ENCODE peak calls at places on chromosomes 16 and 17, in six cellular contexts. One of them, this sample, is unnamed.

GRCh38 chr16:72501739-72502653 is 330.0 kb upstream of the PMFBP1 start:
- DNase-seq in GM12865: peak; percentile 80
- DNase-seq in SK-N-SH: peak; percentile 75
- DNase-seq in NB4: peak; percentile 82
- DNase-seq in MM.1S: peak; percentile 16
- DNase-seq in bronchial epithelial cell: peak; percentile 67
- DNase-seq in this sample: peak; percentile 81

GRCh38 chr16:56912746-56913703 is 18.9 kb upstream of the HERPUD1 start:
- DNase-seq in GM12865: no peak
- DNase-seq in SK-N-SH: no peak
- DNase-seq in NB4: no peak
- DNase-seq in MM.1S: no peak
- DNase-seq in bronchial epithelial cell: peak; percentile 92
- DNase-seq in this sample: peak; percentile 89

GRCh38 chr17:56752263-56752662 is 81.5 kb downstream of the C17orf67 start:
- DNase-seq in GM12865: no peak
- DNase-seq in SK-N-SH: no peak
- DNase-seq in NB4: peak; percentile 25
- DNase-seq in MM.1S: no peak
- DNase-seq in bronchial epithelial cell: peak; percentile 7
- DNase-seq in this sample: no peak

GRCh38 chr16:57239089-57239488 is 6.0 kb upstream of the ARL2BP start:
- DNase-seq in GM12865: peak; percentile 46
- DNase-seq in SK-N-SH: no peak
- DNase-seq in NB4: no peak
- DNase-seq in MM.1S: no peak
- DNase-seq in bronchial epithelial cell: no peak
- DNase-seq in this sample: no peak

GRCh38 chr17:41500131-41500911 is 5.1 kb downstream of the KRT13 start:
- DNase-seq in GM12865: no peak
- DNase-seq in SK-N-SH: no peak
- DNase-seq in NB4: peak; percentile 24
- DNase-seq in MM.1S: no peak
- DNase-seq in bronchial epithelial cell: peak; percentile 89
- DNase-seq in this sample: no peak

GRCh38 chr17:27218719-27219488 is 75.0 kb upstream of the WSB1 start:
- DNase-seq in GM12865: peak; percentile 95
- DNase-seq in SK-N-SH: no peak
- DNase-seq in NB4: no peak
- DNase-seq in MM.1S: peak; percentile 88
- DNase-seq in bronchial epithelial cell: no peak
- DNase-seq in this sample: no peak

GRCh38 chr16:26316683-26317464 is 625.1 kb downstream of the HS3ST4 start:
- DNase-seq in GM12865: no peak
- DNase-seq in SK-N-SH: no peak
- DNase-seq in NB4: peak; percentile 5
- DNase-seq in MM.1S: no peak
- DNase-seq in bronchial epithelial cell: no peak
- DNase-seq in this sample: no peak

GRCh38 chr16:49116873-49117272 is 164.8 kb downstream of the CBLN1 start:
- DNase-seq in GM12865: no peak
- DNase-seq in SK-N-SH: no peak
- DNase-seq in NB4: no peak
- DNase-seq in MM.1S: no peak
- DNase-seq in bronchial epithelial cell: peak; percentile 84
- DNase-seq in this sample: no peak

GRCh38 chr17:48550313-48551205 is 5.7 kb upstream of the HOXB2 start:
- DNase-seq in GM12865: no peak
- DNase-seq in SK-N-SH: no peak
- DNase-seq in NB4: no peak
- DNase-seq in MM.1S: no peak
- DNase-seq in bronchial epithelial cell: no peak
- DNase-seq in this sample: no peak

GRCh38 chr16:88005148-88005547 is 53.9 kb downstream of the BANP start:
- DNase-seq in GM12865: no peak
- DNase-seq in SK-N-SH: peak; percentile 61
- DNase-seq in NB4: peak; percentile 70
- DNase-seq in MM.1S: no peak
- DNase-seq in bronchial epithelial cell: no peak
- DNase-seq in this sample: no peak

GRCh38 chr17:41335747-41336146 is 14.9 kb downstream of the KRT33A start:
- DNase-seq in GM12865: no peak
- DNase-seq in SK-N-SH: no peak
- DNase-seq in NB4: no peak
- DNase-seq in MM.1S: no peak
- DNase-seq in bronchial epithelial cell: no peak
- DNase-seq in this sample: no peak

DNA sequence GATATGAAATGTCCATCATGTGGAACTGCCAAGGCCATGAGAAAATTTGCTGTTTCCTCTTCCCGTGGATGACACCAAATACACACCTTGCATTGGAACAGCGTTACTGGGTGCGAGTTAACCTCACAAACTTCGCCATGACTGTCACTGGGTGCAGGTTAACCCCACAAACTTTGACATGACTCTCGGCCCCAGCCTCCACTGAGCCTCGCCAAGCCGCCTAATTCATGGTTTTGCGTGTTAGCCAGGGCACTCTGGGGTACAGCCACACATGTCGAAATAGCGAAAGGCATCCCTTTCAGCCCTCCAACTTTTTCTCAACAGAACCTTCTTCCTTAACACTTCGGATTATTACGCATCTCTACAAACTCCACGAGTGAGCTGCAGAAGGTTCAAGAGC is 10.6 kb upstream of the KCTD5 start:
- DNase-seq in GM12865: no peak
- DNase-seq in SK-N-SH: no peak
- DNase-seq in NB4: no peak
- DNase-seq in MM.1S: no peak
- DNase-seq in bronchial epithelial cell: no peak
- DNase-seq in this sample: no peak
- H3K4me3 ChIP-seq in GM12865: no peak overlapping the region
- H3K4me3 ChIP-seq in SK-N-SH: peak overlapping the region; percentile 64
- H3K4me3 ChIP-seq in NB4: peak overlapping the region; percentile 62
- H3K4me3 ChIP-seq in MM.1S: peak overlapping the region; percentile 66
- H3K4me3 ChIP-seq in bronchial epithelial cell: no peak overlapping the region
- H3K4me3 ChIP-seq in this sample: peak overlapping the region; percentile 63

GRCh38 chr17:45394913-45395568 is 37.6 kb downstream of the ARHGAP27 start:
- DNase-seq in GM12865: peak; percentile 65
- DNase-seq in SK-N-SH: peak; percentile 95
- DNase-seq in NB4: peak; percentile 76
- DNase-seq in MM.1S: no peak
- DNase-seq in bronchial epithelial cell: peak; percentile 46
- DNase-seq in this sample: peak; percentile 86
- TF ChIP-seq CTCF in GM12865: peak; percentile 61
- TF ChIP-seq CTCF in SK-N-SH: peak; percentile 76
- TF ChIP-seq CTCF in NB4: peak; percentile 62
- TF ChIP-seq CTCF in MM.1S: peak; percentile 70
- TF ChIP-seq CTCF in bronchial epithelial cell: peak; percentile 71
- TF ChIP-seq CTCF in this sample: peak; percentile 80

DNA sequence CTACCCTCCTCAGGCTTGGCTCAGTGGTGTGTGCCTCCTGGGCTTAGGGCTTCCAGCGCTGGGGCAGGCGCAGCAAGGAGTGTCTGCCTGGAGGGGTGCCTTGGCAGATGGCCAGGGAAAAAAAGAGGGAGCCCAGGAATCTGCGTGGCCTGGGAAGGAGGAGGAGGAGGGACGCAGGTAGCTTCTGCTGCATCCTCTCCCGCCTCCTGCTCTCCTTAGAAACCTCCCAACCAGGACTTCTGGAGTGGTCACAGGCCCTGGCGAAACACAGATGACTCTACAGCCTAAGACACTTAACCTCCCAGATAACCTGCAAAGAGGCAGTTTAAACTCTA is 7.3 kb upstream of the BCAR1 start:
- DNase-seq in GM12865: no peak
- DNase-seq in SK-N-SH: peak; percentile 52
- DNase-seq in NB4: no peak
- DNase-seq in MM.1S: no peak
- DNase-seq in bronchial epithelial cell: no peak
- DNase-seq in this sample: no peak
- H3K4me3 ChIP-seq in GM12865: no peak overlapping the region
- H3K4me3 ChIP-seq in SK-N-SH: no peak overlapping the region
- H3K4me3 ChIP-seq in NB4: no peak overlapping the region
- H3K4me3 ChIP-seq in MM.1S: no peak overlapping the region
- H3K4me3 ChIP-seq in bronchial epithelial cell: no peak overlapping the region
- H3K4me3 ChIP-seq in this sample: no peak overlapping the region

GRCh38 chr16:47141773-47142468 is 1.8 kb downstream of the NETO2 start:
- DNase-seq in GM12865: peak; percentile 95
- DNase-seq in SK-N-SH: peak; percentile 76
- DNase-seq in NB4: peak; percentile 91
- DNase-seq in MM.1S: peak; percentile 94
- DNase-seq in bronchial epithelial cell: peak; percentile 92
- DNase-seq in this sample: peak; percentile 85
- TF ChIP-seq CTCF in GM12865: peak; percentile 97
- TF ChIP-seq CTCF in SK-N-SH: peak; percentile 93
- TF ChIP-seq CTCF in NB4: peak; percentile 97
- TF ChIP-seq CTCF in MM.1S: peak; percentile 97
- TF ChIP-seq CTCF in bronchial epithelial cell: peak; percentile 96
- TF ChIP-seq CTCF in this sample: peak; percentile 98